ENCODE peak calls at places on chromosomes 2 and 18, in four cellular contexts. P is H1, Q is HepG2, M is A549. X is an unnamed sample.

GRCh38 chr2:238122287-238123217 is 15.9 kb upstream of the KLHL30 start:
- DNase-seq in P (no peak), Q (no peak), M (no peak), X (no peak)

GRCh38 chr2:70834881-70835280 is 735 bp downstream of the CD207 start:
- DNase-seq in P (peak), Q (no peak), M (no peak), X (no peak)

GRCh38 chr2:6368271-6368670 is 497.4 kb downstream of the CMPK2 start:
- DNase-seq in P (no peak), Q (no peak), M (no peak), X (no peak)

GRCh38 chr2:234770081-234770506 is 181.7 kb upstream of the SH3BP4 start:
- DNase-seq in P (no peak), Q (no peak), M (no peak), X (no peak)

GRCh38 chr18:57909620-57910019 is 106.5 kb upstream of the ATP8B1 start:
- DNase-seq in P (no peak), Q (no peak), M (no peak), X (no peak)

GRCh38 chr2:48435909-48436308 is 94.0 kb upstream of the STON1 start:
- DNase-seq in P (no peak), Q (no peak), M (no peak), X (no peak)

GRCh38 chr2:240962371-240963064 is 35.9 kb upstream of the SNED1 start:
- DNase-seq in P (peak), Q (peak), M (no peak), X (no peak)

GRCh38 chr18:75779910-75780309 is 352.4 kb upstream of the SMIM21 start:
- DNase-seq in P (no peak), Q (no peak), M (no peak), X (no peak)

GRCh38 chr2:75310915-75311314 is 111.6 kb upstream of the TACR1 start:
- DNase-seq in P (no peak), Q (no peak), M (peak), X (no peak)

GRCh38 chr2:232883116-232883721 is 13.2 kb downstream of the SNORC start:
- DNase-seq in P (no peak), Q (no peak), M (no peak), X (no peak)

GRCh38 chr2:43321446-43321845 is 95.0 kb upstream of the ZFP36L2 start:
- DNase-seq in P (no peak), Q (no peak), M (no peak), X (no peak)

GRCh38 chr2:238019962-238020361 is 40.8 kb upstream of the SCLY start:
- DNase-seq in P (no peak), Q (no peak), M (no peak), X (no peak)

GRCh38 chr2:96326990-96327820 is 2.1 kb downstream of the ITPRIPL1 start:
- DNase-seq in P (no peak), Q (no peak), M (no peak), X (no peak)

GRCh38 chr2:72993147-72993546 is 75.8 kb downstream of the EMX1 start:
- DNase-seq in P (peak), Q (peak), M (peak), X (peak)

GRCh38 chr18:12255626-12256026 is 1.5 kb downstream of the CIDEA start:
- DNase-seq in P (no peak), Q (peak), M (no peak), X (no peak)

GRCh38 chr18:77376043-77376732 is 126.5 kb downstream of the GALR1 start:
- DNase-seq in P (no peak), Q (no peak), M (no peak), X (no peak)

GRCh38 chr2:171160119-171160629 is 519 bp downstream of the TLK1 start:
- DNase-seq in P (no peak), Q (peak), M (peak), X (peak)

GRCh38 chr2:59462418-59463197 is 1090.8 kb downstream of the BCL11A start:
- DNase-seq in P (no peak), Q (no peak), M (no peak), X (no peak)

GRCh38 chr2:55511508-55512124 is 7.9 kb upstream of the CFAP36 start:
- DNase-seq in P (no peak), Q (peak), M (peak), X (no peak)

GRCh38 chr18:48002933-48003365 is 72.5 kb upstream of the SMAD2 start:
- DNase-seq in P (no peak), Q (no peak), M (peak), X (no peak)

GRCh38 chr2:16185671-16186391 is 245.5 kb downstream of the MYCN start:
- DNase-seq in P (no peak), Q (no peak), M (no peak), X (no peak)

GRCh38 chr18:42915240-42915791 is 200.2 kb downstream of the RIT2 start:
- DNase-seq in P (no peak), Q (no peak), M (no peak), X (no peak)

GRCh38 chr2:189163889-189164288 is 15.7 kb downstream of the COL5A2 start:
- DNase-seq in P (no peak), Q (no peak), M (no peak), X (no peak)

GRCh38 chr2:120392923-120393322 is 47.0 kb downstream of the INHBB start:
- DNase-seq in P (no peak), Q (no peak), M (no peak), X (no peak)

GRCh38 chr2:235112365-235112764 is 160.5 kb downstream of the SH3BP4 start:
- DNase-seq in P (no peak), Q (no peak), M (no peak), X (no peak)

GRCh38 chr18:685438-685837 is 27.0 kb downstream of the ENOSF1 start:
- DNase-seq in P (no peak), Q (no peak), M (peak), X (peak)

GRCh38 chr2:49426991-49427390 is 272.7 kb upstream of the FSHR start:
- DNase-seq in P (no peak), Q (no peak), M (no peak), X (no peak)

GRCh38 chr2:232400244-232401015 is 6.2 kb upstream of the ALPG start:
- DNase-seq in P (no peak), Q (no peak), M (peak), X (no peak)

GRCh38 chr2:71690231-71690834 is 237.0 kb downstream of the DYSF start:
- DNase-seq in P (no peak), Q (no peak), M (no peak), X (no peak)

GRCh38 chr2:233867993-233868532 is at the start of gene MSL3B:
- DNase-seq in P (peak), Q (no peak), M (peak), X (peak)

DNA sequence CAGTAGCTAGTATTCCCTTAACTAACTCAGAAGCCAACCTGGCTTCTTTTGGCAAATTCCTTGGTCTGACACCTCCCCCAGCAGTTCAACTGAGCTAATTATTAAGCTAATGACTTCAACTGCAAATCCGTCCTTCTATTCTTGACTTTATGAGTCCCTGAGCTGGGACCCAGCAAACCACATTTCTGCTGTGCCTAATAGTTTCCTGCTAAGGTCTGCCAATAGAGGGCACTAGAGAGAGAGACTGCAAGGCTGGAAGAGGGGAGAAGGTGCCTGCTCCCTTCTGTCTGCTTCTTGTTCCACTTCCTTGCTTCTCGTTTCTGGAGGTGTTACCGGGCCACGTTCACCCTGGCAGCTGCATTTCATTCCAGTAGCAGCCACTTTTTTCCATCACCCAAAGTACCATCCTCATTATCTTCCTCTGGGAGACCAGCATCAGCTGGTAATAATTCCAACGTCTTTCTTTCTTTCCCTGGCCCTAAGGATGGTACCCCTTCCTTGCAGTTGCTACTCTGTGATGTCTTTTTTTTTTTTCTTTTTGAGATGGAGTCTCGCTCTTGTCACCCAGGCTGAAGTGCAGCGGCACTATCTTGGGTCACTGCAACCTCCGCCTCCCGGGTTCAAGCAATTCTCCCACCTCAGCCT is 352.0 kb downstream of the TNS1 start:
- DNase-seq in P (peak), Q (peak), M (peak), X (peak)
- TF ChIP-seq PHF8 in P (no peak), Q (no peak), M (no peak), X (no peak)

GRCh38 chr2:121501070-121501469 is 29.6 kb upstream of the RNU4ATAC start:
- DNase-seq in P (no peak), Q (no peak), M (no peak), X (no peak)
- TF ChIP-seq PHF8 in P (no peak), Q (no peak), M (no peak), X (no peak)

GRCh38 chr2:203340791-203341487 is 12.7 kb downstream of the ABI2 start:
- DNase-seq in P (no peak), Q (no peak), M (peak), X (no peak)
- TF ChIP-seq PHF8 in P (no peak), Q (no peak), M (no peak), X (no peak)

DNA sequence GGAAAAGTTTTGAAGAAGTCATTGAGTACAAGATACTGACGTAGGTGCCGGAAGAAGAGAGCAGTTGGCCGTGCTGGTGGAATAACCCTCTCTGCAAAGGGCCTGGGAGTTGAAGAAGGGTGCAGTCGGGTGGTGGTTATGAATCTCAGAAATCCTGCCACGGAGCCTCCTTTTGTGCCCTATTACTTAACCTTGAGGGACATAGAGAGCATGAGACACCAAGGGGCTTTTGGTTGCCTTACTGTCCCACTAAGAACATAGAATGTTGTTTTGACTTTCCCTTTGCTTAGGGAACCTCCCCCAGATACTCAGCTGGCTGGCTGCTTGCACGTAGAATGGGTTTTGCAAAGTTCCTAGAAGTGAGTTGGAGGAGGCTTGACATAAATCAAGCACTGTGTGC is 1.3 kb upstream of the CD28 start:
- DNase-seq in P (no peak), Q (no peak), M (no peak), X (no peak)
- TF ChIP-seq PHF8 in P (no peak), Q (no peak), M (no peak), X (no peak)

GRCh38 chr2:174929786-174930185 is 75.4 kb downstream of the CHN1 start:
- DNase-seq in P (no peak), Q (no peak), M (no peak), X (no peak)

GRCh38 chr2:174931724-174932123 is 73.5 kb downstream of the CHN1 start:
- DNase-seq in P (no peak), Q (no peak), M (no peak), X (no peak)
- TF ChIP-seq PHF8 in P (no peak), Q (no peak), M (no peak), X (no peak)

GRCh38 chr18:50662177-50662576 is 102.3 kb downstream of the MAPK4 start:
- DNase-seq in P (no peak), Q (peak), M (peak), X (peak)
- TF ChIP-seq PHF8 in P (no peak), Q (no peak), M (no peak), X (no peak)

GRCh38 chr2:23615216-23616020 is 230.4 kb downstream of the KLHL29 start:
- DNase-seq in P (no peak), Q (no peak), M (no peak), X (no peak)
- TF ChIP-seq PHF8 in P (no peak), Q (no peak), M (no peak), X (no peak)

X was measured in K562.